ENCODE peak calls at places on chromosomes 12 and 14, in five cellular contexts. One of them, this sample, is unnamed.

GRCh38 chr14:59435106-59435505 is 30.1 kb downstream of the GPR135 start:
- DNase-seq in GM23338: no peak
- DNase-seq in fibroblast of lung: no peak
- DNase-seq in gastrocnemius medialis: no peak
- DNase-seq in chondrocyte: no peak
- DNase-seq in this sample: no peak

GRCh38 chr14:63276492-63277342 is 42.0 kb downstream of the GPHB5 start:
- DNase-seq in gastrocnemius medialis: no peak
- DNase-seq in chondrocyte: no peak
- DNase-seq in GM23338: peak; percentile 78
- DNase-seq in fibroblast of lung: peak; percentile 73
- DNase-seq in this sample: peak; percentile 51

GRCh38 chr12:124917135-124917840 is 2.8 kb upstream of the UBC start:
- DNase-seq in GM23338: peak; percentile 99
- DNase-seq in gastrocnemius medialis: peak; percentile 100
- DNase-seq in chondrocyte: peak; percentile 98
- DNase-seq in fibroblast of lung: peak; percentile 100
- DNase-seq in this sample: peak; percentile 76

GRCh38 chr14:93490001-93490400 is 59.3 kb downstream of the UNC79 start:
- DNase-seq in chondrocyte: no peak
- DNase-seq in GM23338: no peak
- DNase-seq in gastrocnemius medialis: no peak
- DNase-seq in fibroblast of lung: no peak
- DNase-seq in this sample: no peak

GRCh38 chr14:77195766-77196165 is 14.2 kb downstream of the TMEM63C start:
- DNase-seq in GM23338: no peak
- DNase-seq in chondrocyte: peak; percentile 77
- DNase-seq in fibroblast of lung: no peak
- DNase-seq in gastrocnemius medialis: no peak
- DNase-seq in this sample: no peak

GRCh38 chr12:85516667-85517325 is 236.8 kb downstream of the ALX1 start:
- DNase-seq in gastrocnemius medialis: no peak
- DNase-seq in GM23338: peak; percentile 2
- DNase-seq in fibroblast of lung: no peak
- DNase-seq in chondrocyte: no peak
- DNase-seq in this sample: no peak

GRCh38 chr12:51862947-51863346 is 14.4 kb upstream of the FIGNL2 start:
- DNase-seq in gastrocnemius medialis: no peak
- DNase-seq in chondrocyte: no peak
- DNase-seq in GM23338: peak; percentile 82
- DNase-seq in fibroblast of lung: no peak
- DNase-seq in this sample: no peak

GRCh38 chr12:66375560-66375959 is 73.3 kb downstream of the HELB start:
- DNase-seq in GM23338: no peak
- DNase-seq in gastrocnemius medialis: no peak
- DNase-seq in fibroblast of lung: no peak
- DNase-seq in chondrocyte: no peak
- DNase-seq in this sample: no peak

GRCh38 chr12:98955284-98955683 is 310.2 kb downstream of the APAF1 start:
- DNase-seq in fibroblast of lung: no peak
- DNase-seq in gastrocnemius medialis: no peak
- DNase-seq in GM23338: peak; percentile 86
- DNase-seq in chondrocyte: no peak
- DNase-seq in this sample: peak; percentile 28
- TF ChIP-seq CTCF in fibroblast of lung: peak; percentile 26
- TF ChIP-seq CTCF in gastrocnemius medialis: no peak
- TF ChIP-seq CTCF in GM23338: peak; percentile 59
- TF ChIP-seq CTCF in chondrocyte: peak; percentile 50
- TF ChIP-seq CTCF in this sample: peak; percentile 53

GRCh38 chr14:64503434-64504309 is at the start of gene ZBTB25:
- DNase-seq in fibroblast of lung: peak; percentile 92
- DNase-seq in chondrocyte: peak; percentile 97
- DNase-seq in gastrocnemius medialis: peak; percentile 93
- DNase-seq in GM23338: peak; percentile 95
- DNase-seq in this sample: peak; percentile 92
- TF ChIP-seq CTCF in fibroblast of lung: no peak
- TF ChIP-seq CTCF in chondrocyte: no peak
- TF ChIP-seq CTCF in gastrocnemius medialis: peak; percentile 10
- TF ChIP-seq CTCF in GM23338: no peak
- TF ChIP-seq CTCF in this sample: no peak

GRCh38 chr12:6367065-6367968 is 8.0 kb downstream of the SCNN1A start:
- DNase-seq in gastrocnemius medialis: no peak
- DNase-seq in GM23338: no peak
- DNase-seq in chondrocyte: peak; percentile 10
- DNase-seq in fibroblast of lung: peak; percentile 59
- DNase-seq in this sample: peak; percentile 85
- TF ChIP-seq CTCF in gastrocnemius medialis: no peak
- TF ChIP-seq CTCF in GM23338: peak; percentile 20
- TF ChIP-seq CTCF in chondrocyte: peak; percentile 49
- TF ChIP-seq CTCF in fibroblast of lung: peak; percentile 36
- TF ChIP-seq CTCF in this sample: peak; percentile 8

GRCh38 chr12:45762185-45763110 is 32.9 kb downstream of the ARID2 start:
- DNase-seq in chondrocyte: no peak
- DNase-seq in gastrocnemius medialis: no peak
- DNase-seq in GM23338: peak; percentile 60
- DNase-seq in fibroblast of lung: peak; percentile 80
- DNase-seq in this sample: peak; percentile 16
- TF ChIP-seq CTCF in chondrocyte: peak; percentile 90
- TF ChIP-seq CTCF in gastrocnemius medialis: peak; percentile 25
- TF ChIP-seq CTCF in GM23338: peak; percentile 78
- TF ChIP-seq CTCF in fibroblast of lung: peak; percentile 78
- TF ChIP-seq CTCF in this sample: peak; percentile 41

DNA sequence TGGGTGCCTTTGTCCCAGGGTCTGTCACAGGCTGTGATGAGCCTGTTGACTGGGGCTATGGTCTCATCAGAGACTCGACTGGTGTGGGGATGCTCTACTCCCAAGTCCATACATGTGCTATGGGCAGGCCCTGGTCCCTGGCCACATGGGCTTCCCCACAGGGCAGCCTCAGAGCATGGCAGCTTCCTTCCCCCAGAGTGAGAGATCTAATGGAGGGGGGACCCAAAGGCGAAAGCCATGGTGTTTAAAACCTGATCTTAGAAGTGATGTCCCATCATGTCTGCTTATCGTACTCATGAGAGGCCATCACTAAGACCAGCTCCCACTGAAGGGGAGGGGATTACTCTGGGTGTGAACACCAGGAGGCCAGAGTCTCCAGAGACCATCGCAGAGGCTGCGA is 279.0 kb upstream of the RTL1 start:
- DNase-seq in fibroblast of lung: no peak
- DNase-seq in gastrocnemius medialis: no peak
- DNase-seq in GM23338: no peak
- DNase-seq in chondrocyte: no peak
- DNase-seq in this sample: no peak
- TF ChIP-seq CTCF in fibroblast of lung: no peak
- TF ChIP-seq CTCF in gastrocnemius medialis: no peak
- TF ChIP-seq CTCF in GM23338: no peak
- TF ChIP-seq CTCF in chondrocyte: no peak
- TF ChIP-seq CTCF in this sample: no peak

This sample was measured in GM20000.